ENCODE peak calls at places on chromosomes 7 and 10, in nine cellular contexts. S is adrenal gland; N is A549; P is astrocyte; A is endodermal cell; L is CD8-positive, alpha-beta T cell; M is CD8-positive, alpha-beta memory T cell; Z is colonic mucosa; V is neural progenitor cell. Y is an unnamed sample.

GRCh38 chr7:157384301-157384700 is 47.5 kb downstream of the DNAJB6 start:
- DNase-seq in L (no peak), V (peak; percentile 16), M (no peak), N (peak; percentile 68), Z (no peak), P (peak; percentile 23), A (no peak), S (no peak), Y (no peak)

GRCh38 chr7:28211006-28211405 is 30.4 kb upstream of the JAZF1 start:
- DNase-seq in N (no peak), M (no peak), L (no peak), V (no peak), A (no peak), S (no peak), Z (no peak), P (peak; percentile 20), Y (no peak)

GRCh38 chr10:61110188-61110844 is 166.3 kb upstream of the RHOBTB1 start:
- DNase-seq in P (peak; percentile 84), N (no peak), V (no peak), S (no peak), A (no peak), Z (no peak), L (no peak), M (no peak), Y (no peak)

GRCh38 chr10:86261933-86262665 is 104.5 kb downstream of the GRID1 start:
- DNase-seq in V (peak; percentile 59), Z (no peak), M (no peak), S (peak; percentile 21), L (no peak), A (peak; percentile 84), N (peak; percentile 69), P (no peak), Y (no peak)

GRCh38 chr10:3850999-3851937 is 66.3 kb upstream of the KLF6 start:
- DNase-seq in S (no peak), M (no peak), N (peak; percentile 83), A (no peak), Z (no peak), V (no peak), L (no peak), P (peak; percentile 93), Y (no peak)

GRCh38 chr10:88618496-88618895 is 31.9 kb downstream of the LIPJ start:
- DNase-seq in Z (no peak), N (no peak), S (no peak), M (no peak), L (no peak), A (no peak), P (no peak), V (no peak), Y (no peak)

GRCh38 chr10:110353244-110354119 is 48.8 kb upstream of the SMNDC1 start:
- DNase-seq in M (no peak), S (peak; percentile 71), L (no peak), Z (no peak), P (peak; percentile 94), V (peak; percentile 31), A (peak; percentile 84), N (peak; percentile 80), Y (no peak)

GRCh38 chr7:157501576-157501975 is 164.8 kb downstream of the DNAJB6 start:
- DNase-seq in V (no peak), S (no peak), N (no peak), A (peak; percentile 24), L (no peak), M (no peak), P (no peak), Z (no peak), Y (no peak)

GRCh38 chr7:106283501-106283830 is 1.3 kb downstream of the NAMPT start:
- DNase-seq in N (no peak), S (no peak), M (no peak), L (no peak), A (no peak), V (no peak), Z (no peak), P (no peak), Y (no peak)

GRCh38 chr10:28734940-28735759 is 57.8 kb downstream of the BAMBI start:
- DNase-seq in V (no peak), N (peak; percentile 92), M (no peak), P (peak; percentile 81), S (peak; percentile 41), Z (no peak), A (peak; percentile 56), L (no peak), Y (no peak)

GRCh38 chr7:116948934-116949333 is 4.4 kb upstream of the ST7 start:
- DNase-seq in N (no peak), P (peak; percentile 38), A (no peak), L (no peak), V (no peak), S (no peak), M (no peak), Z (no peak), Y (no peak)

GRCh38 chr10:21797984-21798765 is 205.4 kb downstream of the DNAJC1 start:
- DNase-seq in S (no peak), V (no peak), Z (no peak), L (no peak), M (no peak), A (no peak), N (no peak), P (no peak), Y (no peak)

GRCh38 chr7:76282344-76283253 is 19.9 kb upstream of the HSPB1 start:
- DNase-seq in M (no peak), P (no peak), V (peak; percentile 77), A (peak; percentile 91), L (no peak), Z (no peak), N (no peak), S (peak; percentile 67), Y (no peak)

GRCh38 chr10:17910144-17910789 is 41.5 kb upstream of the SLC39A12 start:
- DNase-seq in N (peak; percentile 60), V (peak; percentile 70), S (peak; percentile 57), A (peak; percentile 65), Z (peak; percentile 61), P (peak; percentile 36), M (no peak), L (no peak), Y (no peak)

GRCh38 chr7:139681812-139682135 is 96.0 kb downstream of the HIPK2 start:
- DNase-seq in Z (no peak), N (no peak), M (no peak), V (no peak), S (no peak), L (no peak), P (no peak), A (no peak), Y (no peak)

GRCh38 chr10:133445268-133445732 is 8.4 kb upstream of the SCART1 start:
- DNase-seq in S (peak; percentile 16), M (no peak), Z (peak; percentile 16), A (peak; percentile 30), L (no peak), V (no peak), P (no peak), N (no peak), Y (peak; percentile 31)

GRCh38 chr7:156386097-156386496 is 254.5 kb upstream of the RNF32 start:
- DNase-seq in A (peak; percentile 92), V (peak; percentile 78), P (no peak), N (no peak), M (no peak), Z (no peak), S (no peak), L (no peak), Y (peak; percentile 86)

GRCh38 chr7:77727936-77728701 is 31.9 kb downstream of the RSBN1L start:
- DNase-seq in L (no peak), S (no peak), Z (no peak), M (peak; percentile 24), V (peak; percentile 43), A (peak; percentile 56), P (peak; percentile 22), N (peak; percentile 30), Y (peak; percentile 50)

GRCh38 chr7:12590559-12590958 is 20.0 kb downstream of the SCIN start:
- DNase-seq in V (no peak), S (no peak), N (no peak), A (no peak), Z (no peak), L (no peak), M (no peak), P (no peak), Y (no peak)
- H3K4me3 ChIP-seq in V (no peak overlapping the region), S (no peak overlapping the region), N (no peak overlapping the region), A (no peak overlapping the region), Z (no peak overlapping the region), L (no peak overlapping the region), M (no peak overlapping the region), P (no peak overlapping the region), Y (no peak overlapping the region)

GRCh38 chr10:69338133-69338456 is 59.8 kb downstream of the HK1 start:
- DNase-seq in M (no peak), P (no peak), N (no peak), Z (no peak), S (no peak), A (peak; percentile 40), V (no peak), L (no peak), Y (no peak)

GRCh38 chr10:69337312-69338132 is 59.2 kb downstream of the HK1 start:
- DNase-seq in Z (no peak), N (no peak), P (peak; percentile 90), A (peak; percentile 60), S (no peak), M (no peak), V (no peak), L (no peak), Y (no peak)

GRCh38 chr10:69335063-69335587 is 56.8 kb downstream of the HK1 start:
- DNase-seq in S (peak; percentile 63), M (no peak), N (no peak), Z (no peak), A (peak; percentile 57), L (no peak), P (no peak), V (no peak), Y (no peak)

GRCh38 chr10:69335613-69336012 is 57.3 kb downstream of the HK1 start:
- DNase-seq in A (no peak), P (no peak), N (no peak), L (no peak), V (no peak), M (no peak), Z (no peak), S (no peak), Y (no peak)

DNA sequence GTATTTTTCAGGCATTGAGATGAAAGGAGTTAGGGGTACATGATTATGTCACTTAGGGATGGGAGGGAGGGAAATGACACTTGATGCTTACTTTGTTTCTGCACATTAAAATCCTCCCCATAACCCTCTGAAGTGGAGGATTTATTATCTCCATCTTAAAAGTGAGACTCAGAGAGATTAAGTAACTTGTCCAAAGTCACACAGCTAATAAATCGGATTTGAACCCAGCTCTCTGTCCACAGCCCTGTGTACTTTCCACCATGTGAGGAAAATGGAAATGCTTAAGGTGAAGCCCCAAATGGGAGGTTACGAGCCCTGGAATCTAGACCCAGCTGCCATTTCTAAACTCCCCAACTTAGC is 58.6 kb downstream of the HK1 start:
- DNase-seq in A (no peak), V (no peak), P (no peak), M (no peak), N (no peak), Z (no peak), S (no peak), L (no peak), Y (no peak)
- H3K4me3 ChIP-seq in A (no peak overlapping the region), V (no peak overlapping the region), P (peak overlapping the region; percentile 3), M (no peak overlapping the region), N (no peak overlapping the region), Z (no peak overlapping the region), S (no peak overlapping the region), L (no peak overlapping the region), Y (no peak overlapping the region)

GRCh38 chr7:600935-601334 is 81.3 kb upstream of the PDGFA start:
- DNase-seq in M (no peak), P (no peak), Z (no peak), A (no peak), L (no peak), V (no peak), N (no peak), S (no peak), Y (no peak)
- H3K4me3 ChIP-seq in M (peak overlapping the region; percentile 47), P (no peak overlapping the region), Z (no peak overlapping the region), A (no peak overlapping the region), L (peak overlapping the region; percentile 20), V (no peak overlapping the region), N (no peak overlapping the region), S (no peak overlapping the region), Y (no peak overlapping the region)

GRCh38 chr7:150784954-150785353 is 15.2 kb downstream of the TMEM176B start:
- DNase-seq in P (no peak), Z (peak; percentile 87), A (no peak), M (no peak), L (no peak), V (no peak), S (no peak), N (no peak), Y (no peak)
- H3K4me3 ChIP-seq in P (no peak overlapping the region), Z (no peak overlapping the region), A (no peak overlapping the region), M (no peak overlapping the region), L (no peak overlapping the region), V (no peak overlapping the region), S (no peak overlapping the region), N (no peak overlapping the region), Y (no peak overlapping the region)